ENCODE peak calls at places on chromosomes 7 and 10, in five cellular contexts. F is right lobe of liver, T is MM.1S, D is astrocyte, I is heart right ventricle. W is an unnamed sample.

GRCh38 chr10:58189269-58189668 is 78.4 kb downstream of the IPMK start:
- DNase-seq in I (no peak), T (no peak), D (peak; percentile 65), F (no peak), W (peak; percentile 75)

GRCh38 chr10:128242641-128243040 is 116.4 kb upstream of the MKI67 start:
- DNase-seq in I (no peak), F (no peak), D (no peak), T (no peak), W (no peak)

GRCh38 chr7:115183431-115184057 is 261.6 kb downstream of the MDFIC start:
- DNase-seq in D (peak; percentile 72), F (no peak), I (no peak), T (no peak), W (no peak)

GRCh38 chr10:129491123-129491734 is 24.2 kb downstream of the MGMT start:
- DNase-seq in D (peak; percentile 2), F (no peak), T (no peak), I (no peak), W (peak; percentile 16)

GRCh38 chr7:28020302-28020940 is 160.2 kb downstream of the JAZF1 start:
- DNase-seq in I (peak; percentile 49), F (peak; percentile 38), D (peak; percentile 49), T (peak; percentile 66), W (peak; percentile 80)

GRCh38 chr10:22573820-22574569 is 140.4 kb downstream of the PIP4K2A start:
- DNase-seq in I (no peak), F (no peak), T (peak; percentile 24), D (no peak), W (peak; percentile 11)

GRCh38 chr7:45133352-45133751 is 21.9 kb upstream of the TBRG4 start:
- DNase-seq in F (peak; percentile 46), D (no peak), T (no peak), I (no peak), W (no peak)

GRCh38 chr10:124725171-124725631 is 19.0 kb downstream of the FAM53B start:
- DNase-seq in F (no peak), I (no peak), T (peak; percentile 38), D (no peak), W (no peak)

GRCh38 chr10:86348321-86349210 is 18.0 kb downstream of the GRID1 start:
- DNase-seq in T (no peak), I (no peak), D (no peak), F (peak; percentile 31), W (no peak)

GRCh38 chr7:30682131-30683083 is at the start of gene CRHR2:
- DNase-seq in D (no peak), I (peak; percentile 52), F (no peak), T (no peak), W (no peak)

GRCh38 chr7:30678805-30679204 is 3.5 kb downstream of the CRHR2 start:
- DNase-seq in D (no peak), I (no peak), T (no peak), F (no peak), W (no peak)

GRCh38 chr7:30681262-30682130 is 760 bp downstream of the CRHR2 start:
- DNase-seq in D (no peak), F (no peak), T (no peak), I (no peak), W (no peak)

GRCh38 chr7:30683306-30683705 is 1.1 kb upstream of the CRHR2 start:
- DNase-seq in F (no peak), T (no peak), I (no peak), D (no peak), W (no peak)

GRCh38 chr7:30679664-30680063 is 2.6 kb downstream of the CRHR2 start:
- DNase-seq in F (no peak), I (no peak), D (no peak), T (no peak), W (no peak)
- H3K27me3 ChIP-seq in F (no peaks in the 10 kb centered on the region), I (peaks cover 15% of the 10 kb centered on the region), D (peaks cover 72% of the 10 kb centered on the region), T (no peaks in the 10 kb centered on the region), W (peaks cover 44% of the 10 kb centered on the region)

GRCh38 chr10:103555712-103556111 is 62.2 kb downstream of the NEURL1 start:
- DNase-seq in D (no peak), F (no peak), I (no peak), T (no peak), W (no peak)

GRCh38 chr10:103555321-103555649 is 61.8 kb downstream of the NEURL1 start:
- DNase-seq in T (no peak), I (no peak), D (no peak), F (no peak), W (no peak)

GRCh38 chr10:103552856-103553742 is 59.6 kb downstream of the NEURL1 start:
- DNase-seq in T (no peak), I (no peak), D (no peak), F (no peak), W (no peak)

GRCh38 chr10:103553743-103554487 is 60.4 kb downstream of the NEURL1 start:
- DNase-seq in F (no peak), D (no peak), I (no peak), T (no peak), W (no peak)

DNA sequence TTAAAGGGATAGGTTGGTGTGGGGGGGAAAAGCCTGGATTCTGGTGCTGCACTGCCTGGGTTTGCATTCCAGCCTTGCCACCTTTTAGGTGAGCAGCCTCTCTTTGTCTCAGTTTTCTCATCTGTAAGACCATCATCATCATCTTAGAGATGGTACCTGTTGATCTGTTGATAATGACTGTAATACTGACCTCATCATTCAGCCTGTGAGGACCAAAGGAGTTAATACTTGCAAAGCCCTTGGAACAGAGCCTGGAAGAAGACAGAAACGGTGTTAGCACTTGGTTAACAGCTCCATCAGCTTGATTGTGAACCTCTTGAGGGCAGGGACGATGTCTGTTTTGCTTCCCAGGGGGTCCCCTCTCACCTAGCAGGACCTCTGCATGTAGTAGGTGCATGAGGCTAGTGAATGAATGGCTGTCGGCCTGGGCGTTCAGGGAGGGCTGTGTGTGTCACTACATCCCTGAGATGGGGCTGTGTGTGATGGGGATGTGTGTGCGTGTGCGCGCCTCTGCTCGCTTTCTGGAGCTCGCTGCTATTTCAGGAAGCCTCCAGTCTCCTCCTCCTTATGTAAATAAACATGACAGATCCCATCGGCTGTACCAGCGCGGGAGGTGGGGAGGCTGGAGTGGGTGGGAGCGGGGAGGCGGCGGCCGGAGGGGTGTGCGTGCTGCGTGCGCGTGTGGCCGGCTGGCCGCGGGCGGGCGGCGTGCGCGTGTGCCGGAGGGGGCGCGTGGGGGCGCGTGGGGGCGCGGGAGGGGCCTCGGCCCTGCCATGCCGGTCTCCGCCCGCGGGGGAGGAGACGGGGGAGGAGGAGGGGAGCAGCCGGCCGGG is 61.2 kb downstream of the NEURL1 start:
- DNase-seq in T (peak; percentile 52), D (peak; percentile 55), I (peak; percentile 41), F (peak; percentile 70), W (peak; percentile 53)
- H3K4me3 ChIP-seq in T (peak overlapping the region; percentile 53), D (no peak overlapping the region), I (no peak overlapping the region), F (peak overlapping the region; percentile 37), W (peak overlapping the region; percentile 29)

GRCh38 chr7:49486974-49487919 is 286.2 kb upstream of the VWC2 start:
- DNase-seq in T (no peak), D (no peak), I (no peak), F (no peak), W (no peak)
- TF ChIP-seq CTCF in T (no peak), D (no peak), I (no peak), F (no peak), W (no peak)

GRCh38 chr7:92843781-92844180 is 7.4 kb upstream of the CDK6 start:
- DNase-seq in D (no peak), I (no peak), F (no peak), T (no peak), W (no peak)
- H3K27me3 ChIP-seq in D (no peaks in the 10 kb centered on the region), I (no peaks in the 10 kb centered on the region), F (no peaks in the 10 kb centered on the region), T (peaks cover 23% of the 10 kb centered on the region), W (no peaks in the 10 kb centered on the region)

GRCh38 chr7:55112056-55112455 is 93.2 kb downstream of the EGFR start:
- DNase-seq in I (no peak), F (no peak), T (no peak), D (no peak), W (no peak)

GRCh38 chr7:55109384-55110167 is 90.8 kb downstream of the EGFR start:
- DNase-seq in F (no peak), I (no peak), D (peak; percentile 65), T (no peak), W (peak; percentile 99)

GRCh38 chr7:55108401-55108800 is 89.6 kb downstream of the EGFR start:
- DNase-seq in D (no peak), F (no peak), T (no peak), I (no peak), W (peak; percentile 44)

GRCh38 chr7:55108818-55109217 is 90.0 kb downstream of the EGFR start:
- DNase-seq in D (no peak), T (no peak), F (no peak), I (no peak), W (peak; percentile 52)

GRCh38 chr7:55111007-55111406 is 92.2 kb downstream of the EGFR start:
- DNase-seq in D (peak; percentile 92), I (no peak), T (peak; percentile 53), F (no peak), W (peak; percentile 74)
- H3K4me3 ChIP-seq in D (no peak overlapping the region), I (no peak overlapping the region), T (no peak overlapping the region), F (no peak overlapping the region), W (no peak overlapping the region)

DNA sequence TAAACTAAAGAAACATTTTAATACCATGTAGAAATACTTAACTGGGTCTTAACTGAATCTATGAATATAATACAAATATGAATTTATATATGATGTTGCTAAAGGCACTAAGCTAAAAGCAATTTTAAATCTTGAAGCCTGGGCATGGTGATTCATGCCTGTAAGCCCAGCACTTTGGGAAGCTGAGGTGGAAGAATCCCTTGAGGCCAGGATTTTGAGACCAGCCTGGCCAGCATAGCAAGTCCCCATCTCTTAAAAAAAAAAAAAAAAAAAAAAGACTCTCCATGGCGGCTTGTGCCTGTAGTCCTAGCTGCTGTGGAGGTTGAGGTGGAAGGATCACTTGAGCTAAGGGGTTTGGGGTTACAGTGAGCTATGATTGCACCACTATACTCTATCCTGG is 95.3 kb downstream of the CCSER2 start:
- DNase-seq in F (no peak), I (no peak), D (no peak), T (no peak), W (peak; percentile 37)
- TF ChIP-seq CTCF in F (no peak), I (no peak), D (no peak), T (no peak), W (no peak)

W was measured in bronchial epithelial cell.